ENCODE peak calls at places on chromosomes 5 and 9, in five cellular contexts. X is astrocyte, R is caudate nucleus, H is brain microvascular endothelial cell, Z is gastrocnemius medialis. O is an unnamed sample.

GRCh38 chr5:72555871-72556270 is 48.7 kb upstream of the ZNF366 start:
- DNase-seq in Z (no peak), H (no peak), R (no peak), X (no peak), O (no peak)

GRCh38 chr5:54820346-54820745 is 165.0 kb downstream of the ESM1 start:
- DNase-seq in Z (no peak), H (no peak), R (no peak), X (peak; percentile 76), O (no peak)

GRCh38 chr5:27748847-27749246 is 710.5 kb upstream of the CDH9 start:
- DNase-seq in H (peak; percentile 41), X (no peak), Z (no peak), R (no peak), O (peak; percentile 53)

GRCh38 chr9:115198018-115198417 is 80.1 kb upstream of the TNC start:
- DNase-seq in R (no peak), H (peak; percentile 74), X (peak; percentile 73), Z (peak; percentile 8), O (peak; percentile 72)

GRCh38 chr9:15416880-15417279 is 5.8 kb upstream of the SNAPC3 start:
- DNase-seq in X (no peak), R (peak; percentile 30), Z (no peak), H (peak; percentile 59), O (peak; percentile 43)

GRCh38 chr5:126527892-126528291 is 67.1 kb downstream of the ALDH7A1 start:
- DNase-seq in Z (no peak), R (no peak), H (peak; percentile 69), X (peak; percentile 39), O (peak; percentile 34)

GRCh38 chr9:125513634-125514413 is 193.2 kb downstream of the MAPKAP1 start:
- DNase-seq in X (peak; percentile 88), Z (no peak), R (peak; percentile 83), H (peak; percentile 57), O (peak; percentile 91)

GRCh38 chr5:77492653-77493000 is 511 bp upstream of the WDR41 start:
- DNase-seq in R (no peak), X (no peak), Z (no peak), H (no peak), O (no peak)

GRCh38 chr5:8730194-8730593 is 815.7 kb downstream of the SEMA5A start:
- DNase-seq in Z (no peak), R (no peak), X (peak; percentile 82), H (peak; percentile 92), O (no peak)

GRCh38 chr5:77663081-77663863 is 24.8 kb upstream of the OTP start:
- DNase-seq in R (no peak), H (no peak), X (no peak), Z (no peak), O (no peak)

GRCh38 chr5:40551706-40552557 is 127.8 kb upstream of the PTGER4 start:
- DNase-seq in Z (no peak), R (no peak), H (peak; percentile 96), X (peak; percentile 98), O (peak; percentile 85)

GRCh38 chr9:77019810-77020437 is 469 bp downstream of the FOXB2 start:
- DNase-seq in Z (no peak), R (no peak), H (no peak), X (no peak), O (no peak)

GRCh38 chr5:53291528-53291927 is 182.0 kb upstream of the MOCS2 start:
- DNase-seq in R (no peak), H (no peak), X (no peak), Z (no peak), O (peak; percentile 60)

GRCh38 chr9:131264231-131264630 is 12.1 kb downstream of the FAM78A start:
- DNase-seq in R (no peak), X (no peak), Z (no peak), H (no peak), O (no peak)
- H3K27ac ChIP-seq in R (peak overlapping the region; percentile 8), X (no peak overlapping the region), Z (peak overlapping the region; percentile 97), H (no peak overlapping the region), O (no peak overlapping the region)

DNA sequence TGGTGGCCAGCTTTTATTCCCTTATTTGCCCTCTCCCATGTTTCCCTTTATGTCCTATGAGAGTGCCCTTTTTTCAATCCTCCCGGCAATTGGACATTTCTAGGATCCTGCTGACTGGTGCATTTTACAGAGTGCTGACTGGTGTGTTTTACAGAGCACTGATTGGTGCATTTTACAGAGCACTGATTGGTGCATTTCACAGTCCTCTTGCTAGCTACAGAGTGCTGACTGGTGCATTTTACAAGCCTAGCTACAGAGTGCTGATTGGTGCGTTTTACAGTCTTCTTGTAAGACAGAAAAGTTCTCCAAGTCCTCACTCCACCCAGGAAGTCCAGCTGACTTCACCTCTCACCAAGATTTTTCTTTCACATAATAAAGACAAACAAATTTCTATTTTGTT is 15.4 kb upstream of the FANCC start:
- DNase-seq in R (no peak), H (no peak), Z (no peak), X (no peak), O (no peak)
- H3K27ac ChIP-seq in R (no peak overlapping the region), H (no peak overlapping the region), Z (no peak overlapping the region), X (no peak overlapping the region), O (no peak overlapping the region)

DNA sequence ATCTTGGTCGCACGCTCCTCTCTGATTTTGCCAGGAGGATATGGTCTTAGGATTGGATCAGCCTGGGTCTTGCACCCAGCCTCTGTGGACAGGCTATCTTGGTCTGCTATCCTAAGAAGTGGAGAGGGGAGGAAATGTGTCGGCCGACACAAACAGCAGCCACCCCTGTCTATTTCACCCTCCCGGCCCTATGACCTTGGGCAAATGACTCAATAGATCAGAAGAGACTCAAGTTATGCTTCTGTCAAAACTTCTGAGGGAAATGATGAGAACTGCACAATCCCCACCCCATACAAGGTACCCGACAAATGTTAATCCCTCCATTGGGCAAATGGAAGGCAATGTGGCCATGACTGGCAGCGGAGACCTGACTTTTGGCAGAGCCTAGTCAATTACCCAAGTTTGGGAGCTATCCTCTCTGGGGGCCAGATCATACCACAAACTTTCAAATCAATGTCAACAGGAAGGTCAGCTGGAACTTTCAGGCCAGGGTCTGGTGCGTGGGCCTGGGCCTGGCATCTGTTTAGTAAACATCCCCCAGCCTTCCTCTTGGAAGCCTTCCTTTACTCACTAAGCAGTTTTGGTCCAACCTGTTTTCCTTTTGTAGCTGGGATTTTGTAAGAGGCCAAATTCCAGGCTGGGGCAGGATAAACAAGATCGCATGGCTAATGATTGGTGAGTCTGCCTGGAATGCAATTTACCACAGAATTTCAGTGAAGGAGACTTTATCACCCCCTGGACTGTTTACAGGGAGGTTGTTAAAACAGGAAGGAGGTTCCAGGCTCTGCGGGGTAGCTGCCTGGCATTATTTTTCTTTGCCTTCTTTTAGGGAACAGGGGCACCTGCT is 64.2 kb upstream of the CPEB4 start:
- DNase-seq in X (peak; percentile 86), Z (no peak), H (peak; percentile 78), R (no peak), O (peak; percentile 83)
- H3K27ac ChIP-seq in X (peak overlapping the region; percentile 66), Z (peak overlapping the region; percentile 62), H (peak overlapping the region; percentile 31), R (peak overlapping the region; percentile 55), O (no peak overlapping the region)

DNA sequence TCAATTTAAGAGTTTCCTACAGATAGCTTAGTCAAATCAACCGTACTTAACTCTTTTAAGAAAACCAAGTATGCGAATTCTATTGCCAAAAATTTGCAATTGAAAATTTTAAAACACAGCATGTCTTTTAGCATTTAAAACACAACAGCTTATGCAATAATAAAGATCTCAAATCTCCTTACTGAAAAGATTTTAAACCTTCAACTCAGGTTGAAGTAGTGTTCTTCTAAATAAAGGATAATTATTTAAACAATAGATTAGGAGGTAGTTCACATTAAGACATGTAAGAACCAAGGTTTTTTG is 5.5 kb downstream of the NR3C1 start:
- DNase-seq in Z (no peak), H (no peak), X (no peak), R (no peak), O (no peak)
- H3K27ac ChIP-seq in Z (peak overlapping the region; percentile 100), H (no peak overlapping the region), X (no peak overlapping the region), R (no peak overlapping the region), O (peak overlapping the region; percentile 97)

GRCh38 chr5:142016576-142016975 is 3.7 kb upstream of the GNPDA1 start:
- DNase-seq in H (no peak), Z (no peak), X (no peak), R (no peak), O (no peak)
- H3K27ac ChIP-seq in H (no peak overlapping the region), Z (no peak overlapping the region), X (no peak overlapping the region), R (peak overlapping the region; percentile 63), O (no peak overlapping the region)

GRCh38 chr5:173645437-173645807 is 29.0 kb upstream of the BOD1 start:
- DNase-seq in H (no peak), Z (no peak), R (no peak), X (peak; percentile 56), O (no peak)
- H3K27ac ChIP-seq in H (no peak overlapping the region), Z (no peak overlapping the region), R (peak overlapping the region; percentile 79), X (no peak overlapping the region), O (no peak overlapping the region)

GRCh38 chr5:87125796-87126195 is 141.9 kb upstream of the RASA1 start:
- DNase-seq in Z (no peak), R (no peak), H (no peak), X (peak; percentile 30), O (no peak)
- H3K27ac ChIP-seq in Z (no peak overlapping the region), R (no peak overlapping the region), H (no peak overlapping the region), X (peak overlapping the region; percentile 4), O (no peak overlapping the region)

GRCh38 chr5:109924708-109925107 is 235.0 kb downstream of the MAN2A1 start:
- DNase-seq in H (no peak), Z (no peak), X (no peak), R (no peak), O (no peak)

GRCh38 chr5:109917966-109918365 is 228.2 kb downstream of the MAN2A1 start:
- DNase-seq in X (no peak), H (no peak), Z (no peak), R (no peak), O (no peak)

GRCh38 chr5:109920736-109921135 is 231.0 kb downstream of the MAN2A1 start:
- DNase-seq in H (no peak), Z (no peak), R (no peak), X (no peak), O (no peak)

GRCh38 chr5:109921735-109922395 is 232.1 kb downstream of the MAN2A1 start:
- DNase-seq in R (no peak), Z (no peak), H (no peak), X (peak; percentile 22), O (no peak)

GRCh38 chr5:109922396-109922995 is 232.8 kb downstream of the MAN2A1 start:
- DNase-seq in Z (no peak), X (no peak), H (no peak), R (no peak), O (no peak)
- H3K27ac ChIP-seq in Z (no peak overlapping the region), X (no peak overlapping the region), H (no peak overlapping the region), R (no peak overlapping the region), O (no peak overlapping the region)

GRCh38 chr5:160421625-160422258 is at the start of gene PTTG1:
- DNase-seq in R (peak; percentile 95), H (peak; percentile 97), Z (peak; percentile 90), X (peak; percentile 93), O (peak; percentile 96)
- H3K27ac ChIP-seq in R (no peak within 1 kb of the TSS), H (peak within 1 kb of the TSS; percentile 66), Z (peak within 1 kb of the TSS; percentile 75), X (peak within 1 kb of the TSS; percentile 84), O (peak within 1 kb of the TSS; percentile 89)